ENCODE peak calls at places on chromosomes 6 and 20, in nine cellular contexts. I is cardiac fibroblast, L is heart right ventricle, Q is HFF-Myc, C is A673, M is fibroblast of pulmonary artery, K is stomach, J is esophagus muscularis mucosa, H is AG04449. N is an unnamed sample.

GRCh38 chr6:53361549-53362031 is 12.8 kb upstream of the ELOVL5 start:
- DNase-seq in I (no peak), L (peak), Q (no peak), C (no peak), M (no peak), K (no peak), J (no peak), H (no peak), N (no peak)

GRCh38 chr6:137304020-137304780 is 85.0 kb upstream of the IFNGR1 start:
- DNase-seq in I (no peak), L (no peak), Q (no peak), C (no peak), M (no peak), K (no peak), J (no peak), H (no peak), N (no peak)

GRCh38 chr20:50376888-50377459 is 133.2 kb upstream of the PTPN1 start:
- DNase-seq in I (no peak), L (no peak), Q (no peak), C (no peak), M (no peak), K (no peak), J (no peak), H (no peak), N (no peak)

GRCh38 chr20:39676857-39677351 is 714.8 kb downstream of the DHX35 start:
- DNase-seq in I (peak), L (no peak), Q (no peak), C (peak), M (peak), K (no peak), J (no peak), H (no peak), N (no peak)

GRCh38 chr20:64090165-64090564 is 6.0 kb upstream of the LKAAEAR1 start:
- DNase-seq in I (no peak), L (no peak), Q (no peak), C (no peak), M (no peak), K (no peak), J (no peak), H (no peak), N (no peak)

GRCh38 chr20:7843613-7844012 is 96.6 kb downstream of the HAO1 start:
- DNase-seq in I (peak), L (no peak), Q (no peak), C (no peak), M (peak), K (no peak), J (no peak), H (no peak), N (peak)

GRCh38 chr6:113856011-113856551 is 1.1 kb upstream of the MARCKS start:
- DNase-seq in I (peak), L (peak), Q (no peak), C (peak), M (peak), K (peak), J (no peak), H (no peak), N (no peak)

GRCh38 chr6:2999005-2999620 is 581 bp upstream of the NQO2 start:
- DNase-seq in I (peak), L (no peak), Q (no peak), C (peak), M (peak), K (peak), J (peak), H (no peak), N (no peak)

GRCh38 chr20:10674684-10675455 is 1.1 kb upstream of the JAG1 start:
- DNase-seq in I (peak), L (peak), Q (no peak), C (peak), M (peak), K (peak), J (peak), H (no peak), N (no peak)

GRCh38 chr6:100268326-100268725 is 196.4 kb downstream of the SIM1 start:
- DNase-seq in I (no peak), L (no peak), Q (no peak), C (no peak), M (no peak), K (no peak), J (no peak), H (no peak), N (no peak)

GRCh38 chr20:18943542-18943941 is 130.0 kb downstream of the SCP2D1 start:
- DNase-seq in I (no peak), L (no peak), Q (no peak), C (no peak), M (no peak), K (no peak), J (no peak), H (no peak), N (no peak)

GRCh38 chr6:82862543-82862942 is 203.1 kb downstream of the UBE3D start:
- DNase-seq in I (peak), L (no peak), Q (peak), C (peak), M (peak), K (no peak), J (no peak), H (peak), N (no peak)

GRCh38 chr6:100463685-100464161 is 998 bp downstream of the SIM1 start:
- DNase-seq in I (no peak), L (no peak), Q (no peak), C (no peak), M (no peak), K (no peak), J (peak), H (no peak), N (no peak)

GRCh38 chr20:50460608-50461268 is 49.4 kb upstream of the PTPN1 start:
- DNase-seq in I (peak), L (peak), Q (peak), C (peak), M (peak), K (peak), J (peak), H (no peak), N (peak)

GRCh38 chr6:6006428-6007310 is at the start of gene NRN1:
- DNase-seq in I (no peak), L (peak), Q (no peak), C (peak), M (no peak), K (no peak), J (no peak), H (no peak), N (no peak)

GRCh38 chr6:5695260-5696245 is 311.2 kb downstream of the NRN1 start:
- DNase-seq in I (peak), L (no peak), Q (peak), C (peak), M (peak), K (no peak), J (peak), H (peak), N (peak)

GRCh38 chr20:7926767-7927166 is 13.5 kb downstream of the HAO1 start:
- DNase-seq in I (peak), L (no peak), Q (peak), C (peak), M (peak), K (no peak), J (no peak), H (peak), N (peak)

GRCh38 chr6:52141596-52141995 is 44.6 kb upstream of the IL17A start:
- DNase-seq in I (no peak), L (no peak), Q (no peak), C (no peak), M (no peak), K (no peak), J (peak), H (no peak), N (no peak)

GRCh38 chr6:148945311-148946021 is 198.6 kb downstream of the UST start:
- DNase-seq in I (no peak), L (no peak), Q (no peak), C (no peak), M (no peak), K (no peak), J (no peak), H (no peak), N (no peak)

GRCh38 chr6:88992741-88993557 is 29.5 kb upstream of the RNGTT start:
- DNase-seq in I (peak), L (no peak), Q (no peak), C (peak), M (peak), K (no peak), J (no peak), H (no peak), N (no peak)

GRCh38 chr6:170224694-170225660 is 65.9 kb downstream of the DLL1 start:
- DNase-seq in I (no peak), L (no peak), Q (no peak), C (no peak), M (no peak), K (peak), J (no peak), H (no peak), N (no peak)

GRCh38 chr6:8930009-8930408 is 494.7 kb upstream of the SLC35B3 start:
- DNase-seq in I (no peak), L (no peak), Q (no peak), C (no peak), M (no peak), K (no peak), J (no peak), H (no peak), N (no peak)

GRCh38 chr20:5989539-5989938 is 39.1 kb downstream of the MCM8 start:
- DNase-seq in I (no peak), L (no peak), Q (no peak), C (no peak), M (no peak), K (no peak), J (no peak), H (no peak), N (no peak)

GRCh38 chr6:29524982-29525639 is 34.4 kb downstream of the UBD start:
- DNase-seq in I (no peak), L (no peak), Q (no peak), C (no peak), M (no peak), K (no peak), J (no peak), H (no peak), N (no peak)

GRCh38 chr20:38874460-38875169 is 51.6 kb upstream of the FAM83D start:
- DNase-seq in I (no peak), L (no peak), Q (no peak), C (no peak), M (no peak), K (no peak), J (no peak), H (no peak), N (no peak)

GRCh38 chr20:34311118-34312023 is 8.2 kb upstream of the AHCY start:
- DNase-seq in I (no peak), L (no peak), Q (no peak), C (no peak), M (no peak), K (peak), J (no peak), H (no peak), N (no peak)

GRCh38 chr6:37101991-37102298 is 68.0 kb upstream of the PIM1 start:
- DNase-seq in I (no peak), L (no peak), Q (no peak), C (no peak), M (no peak), K (no peak), J (no peak), H (no peak), N (no peak)

GRCh38 chr6:56328366-56328765 is 81.0 kb upstream of the COL21A1 start:
- DNase-seq in I (no peak), L (no peak), Q (no peak), C (no peak), M (no peak), K (no peak), J (no peak), H (no peak), N (no peak)

GRCh38 chr20:50859161-50859560 is 64.3 kb downstream of the BCAS4 start:
- DNase-seq in I (no peak), L (no peak), Q (no peak), C (no peak), M (no peak), K (no peak), J (no peak), H (no peak), N (no peak)

GRCh38 chr20:63057133-63058117 is 50.7 kb upstream of the BHLHE23 start:
- DNase-seq in I (no peak), L (no peak), Q (no peak), C (no peak), M (peak), K (no peak), J (no peak), H (no peak), N (no peak)

GRCh38 chr6:163092846-163093245 is 321.7 kb upstream of the QKI start:
- DNase-seq in I (no peak), L (no peak), Q (no peak), C (no peak), M (no peak), K (no peak), J (no peak), H (no peak), N (no peak)

GRCh38 chr6:166078294-166078693 is 89.4 kb downstream of the TBXT start:
- DNase-seq in I (peak), L (no peak), Q (no peak), C (peak), M (peak), K (no peak), J (no peak), H (peak), N (no peak)

GRCh38 chr6:14676084-14676483 is 558.5 kb downstream of the CD83 start:
- DNase-seq in I (peak), L (no peak), Q (no peak), C (no peak), M (peak), K (no peak), J (no peak), H (no peak), N (no peak)

GRCh38 chr6:17125407-17125806 is 23.6 kb downstream of the STMND1 start:
- DNase-seq in I (no peak), L (no peak), Q (no peak), C (no peak), M (no peak), K (no peak), J (no peak), H (no peak), N (no peak)

GRCh38 chr6:9502991-9503761 is 911.7 kb downstream of the TFAP2A start:
- DNase-seq in I (peak), L (no peak), Q (no peak), C (peak), M (peak), K (no peak), J (no peak), H (peak), N (no peak)

GRCh38 chr6:25777031-25777430 is 22.5 kb downstream of the SLC17A4 start:
- DNase-seq in I (no peak), L (no peak), Q (no peak), C (no peak), M (no peak), K (no peak), J (no peak), H (no peak), N (no peak)

GRCh38 chr6:153591165-153591564 is 447.9 kb upstream of the OPRM1 start:
- DNase-seq in I (no peak), L (no peak), Q (no peak), C (no peak), M (no peak), K (no peak), J (no peak), H (no peak), N (no peak)

GRCh38 chr6:70390067-70390466 is 23.2 kb upstream of the FAM135A start:
- DNase-seq in I (no peak), L (no peak), Q (no peak), C (no peak), M (no peak), K (no peak), J (no peak), H (no peak), N (no peak)

GRCh38 chr6:53718597-53719460 is 53.3 kb upstream of the KLHL31 start:
- DNase-seq in I (peak), L (peak), Q (peak), C (peak), M (peak), K (peak), J (no peak), H (no peak), N (peak)

GRCh38 chr20:37364927-37365272 is 19.0 kb downstream of the SRC start:
- DNase-seq in I (no peak), L (no peak), Q (no peak), C (no peak), M (no peak), K (no peak), J (no peak), H (no peak), N (no peak)

GRCh38 chr6:13537527-13537897 is 36.9 kb upstream of the SIRT5 start:
- DNase-seq in I (no peak), L (no peak), Q (no peak), C (no peak), M (no peak), K (no peak), J (no peak), H (no peak), N (no peak)

GRCh38 chr6:13538600-13538999 is 35.8 kb upstream of the SIRT5 start:
- DNase-seq in I (no peak), L (no peak), Q (no peak), C (no peak), M (no peak), K (no peak), J (no peak), H (no peak), N (no peak)

GRCh38 chr6:13539572-13539971 is 34.8 kb upstream of the SIRT5 start:
- DNase-seq in I (no peak), L (no peak), Q (no peak), C (no peak), M (no peak), K (no peak), J (no peak), H (no peak), N (no peak)

GRCh38 chr6:13536796-13537526 is 37.4 kb upstream of the SIRT5 start:
- DNase-seq in I (peak), L (no peak), Q (no peak), C (no peak), M (peak), K (no peak), J (no peak), H (no peak), N (no peak)

GRCh38 chr6:13538084-13538483 is 36.3 kb upstream of the SIRT5 start:
- DNase-seq in I (peak), L (no peak), Q (peak), C (peak), M (peak), K (no peak), J (no peak), H (no peak), N (peak)
- TF ChIP-seq CTCF in I (peak), L (peak), Q (peak), C (peak), M (peak), K (no peak), J (peak), H (peak), N (peak)

GRCh38 chr6:119524410-119524809 is 174.8 kb upstream of the MAN1A1 start:
- DNase-seq in I (no peak), L (no peak), Q (no peak), C (no peak), M (no peak), K (no peak), J (no peak), H (no peak), N (no peak)

GRCh38 chr6:119521251-119521650 is 171.7 kb upstream of the MAN1A1 start:
- DNase-seq in I (no peak), L (no peak), Q (no peak), C (no peak), M (no peak), K (no peak), J (no peak), H (no peak), N (no peak)

GRCh38 chr6:119523546-119523945 is 174.0 kb upstream of the MAN1A1 start:
- DNase-seq in I (no peak), L (no peak), Q (no peak), C (no peak), M (no peak), K (no peak), J (no peak), H (no peak), N (no peak)

GRCh38 chr6:119526609-119527605 is 177.3 kb upstream of the MAN1A1 start:
- DNase-seq in I (no peak), L (no peak), Q (no peak), C (peak), M (no peak), K (no peak), J (no peak), H (no peak), N (no peak)
- TF ChIP-seq CTCF in I (peak), L (no peak), Q (no peak), C (no peak), M (no peak), K (no peak), J (no peak), H (no peak), N (no peak)

GRCh38 chr6:131807321-131807643 is 538 bp upstream of the ENPP1 start:
- DNase-seq in I (no peak), L (no peak), Q (no peak), C (no peak), M (no peak), K (no peak), J (no peak), H (no peak), N (no peak)

GRCh38 chr6:131811510-131811909 is 3.7 kb downstream of the ENPP1 start:
- DNase-seq in I (no peak), L (no peak), Q (no peak), C (no peak), M (no peak), K (no peak), J (no peak), H (no peak), N (no peak)

GRCh38 chr6:131808460-131809269 is 845 bp downstream of the ENPP1 start:
- DNase-seq in I (no peak), L (no peak), Q (no peak), C (no peak), M (no peak), K (no peak), J (no peak), H (no peak), N (no peak)

GRCh38 chr6:131803007-131803769 is 4.6 kb upstream of the ENPP1 start:
- DNase-seq in I (no peak), L (no peak), Q (no peak), C (no peak), M (no peak), K (no peak), J (no peak), H (no peak), N (no peak)

DNA sequence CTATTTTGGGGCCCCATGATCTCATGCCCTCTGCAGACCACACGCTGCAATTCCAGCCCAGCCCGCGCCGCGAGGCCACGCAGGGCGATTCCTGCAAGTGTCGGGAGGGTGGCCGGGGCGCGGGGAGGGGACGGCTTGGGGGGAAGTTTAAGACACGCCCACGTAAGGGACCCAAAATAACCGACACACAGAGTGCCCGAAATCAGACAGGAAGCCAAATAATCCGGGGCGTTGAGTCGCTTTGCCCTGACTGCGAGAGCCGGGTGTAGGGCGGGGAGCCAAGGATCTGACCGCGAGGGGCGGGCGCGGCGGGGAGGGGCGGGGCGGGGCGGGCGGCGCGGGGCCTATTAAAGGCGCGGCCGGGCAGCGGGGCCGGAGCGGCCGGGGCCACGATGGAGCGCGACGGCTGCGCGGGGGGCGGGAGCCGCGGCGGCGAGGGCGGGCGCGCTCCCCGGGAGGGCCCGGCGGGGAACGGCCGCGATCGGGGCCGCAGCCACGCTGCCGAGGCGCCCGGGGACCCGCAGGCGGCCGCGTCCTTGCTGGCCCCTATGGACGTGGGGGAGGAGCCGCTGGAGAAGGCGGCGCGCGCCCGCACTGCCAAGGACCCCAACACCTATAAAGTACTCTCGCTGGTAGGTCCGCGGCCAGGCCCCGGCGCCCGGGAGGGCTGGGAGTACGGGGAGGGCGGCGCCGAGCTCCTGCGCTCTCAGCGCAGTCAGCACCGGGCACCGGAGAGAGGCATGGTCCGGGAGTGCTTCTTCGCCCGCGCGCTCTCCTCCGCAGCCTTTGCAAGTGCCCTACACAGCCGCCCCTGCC is at the start of gene ENPP1:
- DNase-seq in I (peak), L (peak), Q (no peak), C (peak), M (peak), K (peak), J (no peak), H (no peak), N (peak)
- TF ChIP-seq CTCF in I (peak), L (no peak), Q (no peak), C (peak), M (no peak), K (no peak), J (peak), H (peak), N (peak)

DNA sequence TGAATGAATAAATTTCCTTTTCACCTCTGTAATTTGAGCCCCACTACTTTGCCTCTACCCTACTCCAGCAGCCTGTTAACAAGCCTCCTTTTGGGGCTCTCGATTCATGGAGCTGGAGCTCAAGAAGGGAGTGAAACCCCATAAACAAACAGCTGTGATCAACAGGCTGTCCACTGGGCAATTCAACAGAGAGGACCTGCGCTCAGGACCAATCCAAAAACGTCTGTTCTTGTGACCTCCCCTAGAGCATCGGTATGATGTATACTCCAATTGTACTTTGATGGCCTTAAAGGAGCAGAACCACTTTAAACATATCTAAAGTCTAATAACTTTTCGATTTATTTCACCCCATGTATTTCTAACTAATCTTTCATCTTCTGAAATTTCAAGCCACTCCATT is 37.4 kb downstream of the HIVEP2 start:
- DNase-seq in I (no peak), L (no peak), Q (no peak), C (no peak), M (no peak), K (no peak), J (no peak), H (no peak), N (no peak)
- TF ChIP-seq CTCF in I (no peak), L (no peak), Q (no peak), C (no peak), M (no peak), K (no peak), J (no peak), H (no peak), N (no peak)

N was measured in AG09319.